ENCODE peak calls at places on chromosomes 11 and 22, in seven cellular contexts. One of them, this sample, is unnamed.

GRCh38 chr11:13104619-13105236 is 95.6 kb downstream of the RASSF10 start:
- DNase-seq in brain microvascular endothelial cell: no peak
- DNase-seq in right lobe of liver: no peak
- DNase-seq in Peyer's patch: no peak
- DNase-seq in endothelial cell of umbilical vein: peak; percentile 88
- DNase-seq in effector memory CD4-positive, alpha-beta T cell: no peak
- DNase-seq in ovary: no peak
- DNase-seq in this sample: no peak

GRCh38 chr22:39664485-39665200 is 94.1 kb downstream of the CACNA1I start:
- DNase-seq in brain microvascular endothelial cell: no peak
- DNase-seq in right lobe of liver: no peak
- DNase-seq in Peyer's patch: no peak
- DNase-seq in endothelial cell of umbilical vein: no peak
- DNase-seq in effector memory CD4-positive, alpha-beta T cell: no peak
- DNase-seq in ovary: no peak
- DNase-seq in this sample: no peak

GRCh38 chr11:59562292-59562691 is 51.0 kb downstream of the OR4D9 start:
- DNase-seq in brain microvascular endothelial cell: no peak
- DNase-seq in right lobe of liver: no peak
- DNase-seq in Peyer's patch: no peak
- DNase-seq in endothelial cell of umbilical vein: no peak
- DNase-seq in effector memory CD4-positive, alpha-beta T cell: no peak
- DNase-seq in ovary: no peak
- DNase-seq in this sample: no peak

GRCh38 chr22:47107431-47107830 is 345.0 kb downstream of the TBC1D22A start:
- DNase-seq in brain microvascular endothelial cell: peak; percentile 71
- DNase-seq in right lobe of liver: no peak
- DNase-seq in Peyer's patch: no peak
- DNase-seq in endothelial cell of umbilical vein: peak; percentile 34
- DNase-seq in effector memory CD4-positive, alpha-beta T cell: no peak
- DNase-seq in ovary: no peak
- DNase-seq in this sample: no peak

GRCh38 chr11:32071811-32072210 is 19.1 kb upstream of the RCN1 start:
- DNase-seq in brain microvascular endothelial cell: peak; percentile 63
- DNase-seq in right lobe of liver: no peak
- DNase-seq in Peyer's patch: no peak
- DNase-seq in endothelial cell of umbilical vein: peak; percentile 44
- DNase-seq in effector memory CD4-positive, alpha-beta T cell: no peak
- DNase-seq in ovary: no peak
- DNase-seq in this sample: no peak

GRCh38 chr11:76677010-76677771 is 6.6 kb upstream of the LRRC32 start:
- DNase-seq in brain microvascular endothelial cell: no peak
- DNase-seq in right lobe of liver: no peak
- DNase-seq in Peyer's patch: no peak
- DNase-seq in endothelial cell of umbilical vein: no peak
- DNase-seq in effector memory CD4-positive, alpha-beta T cell: no peak
- DNase-seq in ovary: no peak
- DNase-seq in this sample: no peak

GRCh38 chr11:117908959-117909610 is 20.1 kb downstream of the TMPRSS13 start:
- DNase-seq in brain microvascular endothelial cell: no peak
- DNase-seq in right lobe of liver: no peak
- DNase-seq in Peyer's patch: peak; percentile 46
- DNase-seq in endothelial cell of umbilical vein: no peak
- DNase-seq in effector memory CD4-positive, alpha-beta T cell: no peak
- DNase-seq in ovary: peak; percentile 4
- DNase-seq in this sample: peak; percentile 6

GRCh38 chr22:31363885-31364284 is 17.7 kb upstream of the PATZ1 start:
- DNase-seq in brain microvascular endothelial cell: no peak
- DNase-seq in right lobe of liver: no peak
- DNase-seq in Peyer's patch: no peak
- DNase-seq in endothelial cell of umbilical vein: no peak
- DNase-seq in effector memory CD4-positive, alpha-beta T cell: no peak
- DNase-seq in ovary: no peak
- DNase-seq in this sample: no peak

GRCh38 chr11:78226684-78227680 is 38.3 kb downstream of the USP35 start:
- DNase-seq in brain microvascular endothelial cell: no peak
- DNase-seq in right lobe of liver: no peak
- DNase-seq in Peyer's patch: no peak
- DNase-seq in endothelial cell of umbilical vein: no peak
- DNase-seq in effector memory CD4-positive, alpha-beta T cell: no peak
- DNase-seq in ovary: peak; percentile 13
- DNase-seq in this sample: no peak

GRCh38 chr11:73758451-73758850 is 2.4 kb downstream of the RAB6A start:
- DNase-seq in brain microvascular endothelial cell: no peak
- DNase-seq in right lobe of liver: no peak
- DNase-seq in Peyer's patch: no peak
- DNase-seq in endothelial cell of umbilical vein: no peak
- DNase-seq in effector memory CD4-positive, alpha-beta T cell: no peak
- DNase-seq in ovary: no peak
- DNase-seq in this sample: no peak
- H3K27ac ChIP-seq in brain microvascular endothelial cell: no peak overlapping the region
- H3K27ac ChIP-seq in right lobe of liver: no peak overlapping the region
- H3K27ac ChIP-seq in Peyer's patch: no peak overlapping the region
- H3K27ac ChIP-seq in endothelial cell of umbilical vein: no peak overlapping the region
- H3K27ac ChIP-seq in effector memory CD4-positive, alpha-beta T cell: no peak overlapping the region
- H3K27ac ChIP-seq in ovary: no peak overlapping the region
- H3K27ac ChIP-seq in this sample: no peak overlapping the region

GRCh38 chr11:11512929-11513328 is 108.9 kb downstream of the GALNT18 start:
- DNase-seq in brain microvascular endothelial cell: no peak
- DNase-seq in right lobe of liver: no peak
- DNase-seq in Peyer's patch: no peak
- DNase-seq in endothelial cell of umbilical vein: no peak
- DNase-seq in effector memory CD4-positive, alpha-beta T cell: no peak
- DNase-seq in ovary: no peak
- DNase-seq in this sample: no peak
- H3K36me3 ChIP-seq in brain microvascular endothelial cell: no peaks in the 10 kb centered on the region
- H3K36me3 ChIP-seq in right lobe of liver: no peaks in the 10 kb centered on the region
- H3K36me3 ChIP-seq in Peyer's patch: no peaks in the 10 kb centered on the region
- H3K36me3 ChIP-seq in endothelial cell of umbilical vein: no peaks in the 10 kb centered on the region
- H3K36me3 ChIP-seq in effector memory CD4-positive, alpha-beta T cell: no peaks in the 10 kb centered on the region
- H3K36me3 ChIP-seq in ovary: no peaks in the 10 kb centered on the region
- H3K36me3 ChIP-seq in this sample: no peaks in the 10 kb centered on the region

DNA sequence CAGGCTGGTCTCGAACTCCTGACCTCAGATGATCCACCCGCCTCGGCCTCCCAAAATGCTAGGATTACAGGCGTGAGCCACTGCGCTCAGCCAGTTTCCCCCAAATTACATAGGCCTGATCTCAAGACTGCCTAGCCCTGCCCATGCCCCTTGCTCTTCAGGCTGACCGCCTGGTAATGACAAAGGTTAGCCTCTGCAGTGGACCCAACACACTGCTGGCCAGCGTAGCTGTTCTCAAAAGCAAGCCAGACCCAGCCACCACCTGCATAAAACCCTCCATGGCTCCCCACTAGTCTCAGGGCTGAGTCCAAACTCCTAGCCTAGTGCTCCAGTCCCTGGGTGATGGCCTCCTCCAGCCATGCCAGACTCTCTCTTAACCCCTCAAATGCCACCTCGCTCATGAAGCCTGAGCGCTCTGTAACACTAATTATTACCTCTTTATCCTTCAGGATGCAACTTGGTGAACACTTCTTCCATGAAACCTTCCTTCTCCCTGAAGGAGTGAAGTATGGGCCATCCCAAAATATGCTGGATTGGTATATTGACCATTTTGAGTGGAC is 836 bp upstream of the RSPH14 start:
- DNase-seq in brain microvascular endothelial cell: no peak
- DNase-seq in right lobe of liver: no peak
- DNase-seq in Peyer's patch: no peak
- DNase-seq in endothelial cell of umbilical vein: no peak
- DNase-seq in effector memory CD4-positive, alpha-beta T cell: no peak
- DNase-seq in ovary: no peak
- DNase-seq in this sample: no peak
- H3K27ac ChIP-seq in brain microvascular endothelial cell: peak overlapping the region; percentile 48
- H3K27ac ChIP-seq in right lobe of liver: peak overlapping the region; percentile 76
- H3K27ac ChIP-seq in Peyer's patch: peak overlapping the region; percentile 83
- H3K27ac ChIP-seq in endothelial cell of umbilical vein: peak overlapping the region; percentile 11
- H3K27ac ChIP-seq in effector memory CD4-positive, alpha-beta T cell: peak overlapping the region; percentile 76
- H3K27ac ChIP-seq in ovary: no peak overlapping the region
- H3K27ac ChIP-seq in this sample: no peak overlapping the region

GRCh38 chr11:61908730-61909622 is 8.4 kb downstream of the RAB3IL1 start:
- DNase-seq in brain microvascular endothelial cell: no peak
- DNase-seq in right lobe of liver: peak; percentile 83
- DNase-seq in Peyer's patch: peak; percentile 48
- DNase-seq in endothelial cell of umbilical vein: no peak
- DNase-seq in effector memory CD4-positive, alpha-beta T cell: no peak
- DNase-seq in ovary: peak; percentile 69
- DNase-seq in this sample: peak; percentile 73

GRCh38 chr11:61905801-61906521 is 11.4 kb downstream of the RAB3IL1 start:
- DNase-seq in brain microvascular endothelial cell: no peak
- DNase-seq in right lobe of liver: no peak
- DNase-seq in Peyer's patch: no peak
- DNase-seq in endothelial cell of umbilical vein: no peak
- DNase-seq in effector memory CD4-positive, alpha-beta T cell: no peak
- DNase-seq in ovary: no peak
- DNase-seq in this sample: no peak

GRCh38 chr11:61907871-61908729 is 9.3 kb downstream of the RAB3IL1 start:
- DNase-seq in brain microvascular endothelial cell: no peak
- DNase-seq in right lobe of liver: peak; percentile 17
- DNase-seq in Peyer's patch: no peak
- DNase-seq in endothelial cell of umbilical vein: no peak
- DNase-seq in effector memory CD4-positive, alpha-beta T cell: no peak
- DNase-seq in ovary: peak; percentile 13
- DNase-seq in this sample: peak; percentile 55

GRCh38 chr11:61906522-61906909 is 10.8 kb downstream of the RAB3IL1 start:
- DNase-seq in brain microvascular endothelial cell: no peak
- DNase-seq in right lobe of liver: no peak
- DNase-seq in Peyer's patch: no peak
- DNase-seq in endothelial cell of umbilical vein: no peak
- DNase-seq in effector memory CD4-positive, alpha-beta T cell: no peak
- DNase-seq in ovary: no peak
- DNase-seq in this sample: no peak

GRCh38 chr11:61907282-61907681 is 10.1 kb downstream of the RAB3IL1 start:
- DNase-seq in brain microvascular endothelial cell: no peak
- DNase-seq in right lobe of liver: peak; percentile 14
- DNase-seq in Peyer's patch: no peak
- DNase-seq in endothelial cell of umbilical vein: no peak
- DNase-seq in effector memory CD4-positive, alpha-beta T cell: no peak
- DNase-seq in ovary: no peak
- DNase-seq in this sample: peak; percentile 7
- H3K36me3 ChIP-seq in brain microvascular endothelial cell: no peaks in the 10 kb centered on the region
- H3K36me3 ChIP-seq in right lobe of liver: no peaks in the 10 kb centered on the region
- H3K36me3 ChIP-seq in Peyer's patch: no peaks in the 10 kb centered on the region
- H3K36me3 ChIP-seq in endothelial cell of umbilical vein: no peaks in the 10 kb centered on the region
- H3K36me3 ChIP-seq in effector memory CD4-positive, alpha-beta T cell: no peaks in the 10 kb centered on the region
- H3K36me3 ChIP-seq in ovary: no peaks in the 10 kb centered on the region
- H3K36me3 ChIP-seq in this sample: no peaks in the 10 kb centered on the region

DNA sequence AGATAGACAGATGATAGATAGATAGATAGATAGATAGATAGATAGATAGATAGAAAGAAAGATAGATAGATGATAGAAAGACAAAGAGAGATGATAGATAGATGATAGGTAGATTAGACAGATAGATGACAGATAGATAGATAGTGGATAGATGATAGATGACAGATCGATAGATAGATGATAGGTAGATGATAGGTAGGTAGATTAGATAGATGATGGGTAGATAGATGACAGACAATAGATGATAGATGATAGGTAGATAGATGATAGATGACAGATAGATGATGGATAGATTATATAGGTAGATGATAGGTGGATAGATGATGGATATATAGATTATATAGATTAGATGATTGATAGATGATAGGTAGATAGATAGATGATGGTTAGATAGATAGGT is 4.3 kb downstream of the LZTR1 start:
- DNase-seq in brain microvascular endothelial cell: no peak
- DNase-seq in right lobe of liver: no peak
- DNase-seq in Peyer's patch: no peak
- DNase-seq in endothelial cell of umbilical vein: no peak
- DNase-seq in effector memory CD4-positive, alpha-beta T cell: no peak
- DNase-seq in ovary: no peak
- DNase-seq in this sample: no peak
- H3K27ac ChIP-seq in brain microvascular endothelial cell: no peak overlapping the region
- H3K27ac ChIP-seq in right lobe of liver: no peak overlapping the region
- H3K27ac ChIP-seq in Peyer's patch: no peak overlapping the region
- H3K27ac ChIP-seq in endothelial cell of umbilical vein: no peak overlapping the region
- H3K27ac ChIP-seq in effector memory CD4-positive, alpha-beta T cell: no peak overlapping the region
- H3K27ac ChIP-seq in ovary: no peak overlapping the region
- H3K27ac ChIP-seq in this sample: no peak overlapping the region

GRCh38 chr11:106086135-106086534 is 8.7 kb downstream of the AASDHPPT start:
- DNase-seq in brain microvascular endothelial cell: no peak
- DNase-seq in right lobe of liver: no peak
- DNase-seq in Peyer's patch: no peak
- DNase-seq in endothelial cell of umbilical vein: no peak
- DNase-seq in effector memory CD4-positive, alpha-beta T cell: no peak
- DNase-seq in ovary: no peak
- DNase-seq in this sample: no peak
- H3K36me3 ChIP-seq in brain microvascular endothelial cell: peaks cover 6% of the 10 kb centered on the region
- H3K36me3 ChIP-seq in right lobe of liver: peaks cover 2% of the 10 kb centered on the region
- H3K36me3 ChIP-seq in Peyer's patch: no peaks in the 10 kb centered on the region
- H3K36me3 ChIP-seq in endothelial cell of umbilical vein: peaks cover 11% of the 10 kb centered on the region
- H3K36me3 ChIP-seq in effector memory CD4-positive, alpha-beta T cell: peaks cover 15% of the 10 kb centered on the region
- H3K36me3 ChIP-seq in ovary: no peaks in the 10 kb centered on the region
- H3K36me3 ChIP-seq in this sample: no peaks in the 10 kb centered on the region

GRCh38 chr11:29251738-29252137 is 765.1 kb downstream of the KCNA4 start:
- DNase-seq in brain microvascular endothelial cell: no peak
- DNase-seq in right lobe of liver: no peak
- DNase-seq in Peyer's patch: no peak
- DNase-seq in endothelial cell of umbilical vein: no peak
- DNase-seq in effector memory CD4-positive, alpha-beta T cell: no peak
- DNase-seq in ovary: no peak
- DNase-seq in this sample: no peak
- H3K27ac ChIP-seq in brain microvascular endothelial cell: no peak overlapping the region
- H3K27ac ChIP-seq in right lobe of liver: no peak overlapping the region
- H3K27ac ChIP-seq in Peyer's patch: no peak overlapping the region
- H3K27ac ChIP-seq in endothelial cell of umbilical vein: no peak overlapping the region
- H3K27ac ChIP-seq in effector memory CD4-positive, alpha-beta T cell: no peak overlapping the region
- H3K27ac ChIP-seq in ovary: no peak overlapping the region
- H3K27ac ChIP-seq in this sample: no peak overlapping the region

GRCh38 chr11:119046489-119046888 is 10.5 kb downstream of the HYOU1 start:
- DNase-seq in brain microvascular endothelial cell: no peak
- DNase-seq in right lobe of liver: no peak
- DNase-seq in Peyer's patch: no peak
- DNase-seq in endothelial cell of umbilical vein: no peak
- DNase-seq in effector memory CD4-positive, alpha-beta T cell: no peak
- DNase-seq in ovary: no peak
- DNase-seq in this sample: no peak
- H3K36me3 ChIP-seq in brain microvascular endothelial cell: peaks cover 66% of the 10 kb centered on the region
- H3K36me3 ChIP-seq in right lobe of liver: peaks cover 57% of the 10 kb centered on the region
- H3K36me3 ChIP-seq in Peyer's patch: no peaks in the 10 kb centered on the region
- H3K36me3 ChIP-seq in endothelial cell of umbilical vein: peaks cover 18% of the 10 kb centered on the region
- H3K36me3 ChIP-seq in effector memory CD4-positive, alpha-beta T cell: peaks cover 58% of the 10 kb centered on the region
- H3K36me3 ChIP-seq in ovary: no peaks in the 10 kb centered on the region
- H3K36me3 ChIP-seq in this sample: peaks cover 73% of the 10 kb centered on the region

DNA sequence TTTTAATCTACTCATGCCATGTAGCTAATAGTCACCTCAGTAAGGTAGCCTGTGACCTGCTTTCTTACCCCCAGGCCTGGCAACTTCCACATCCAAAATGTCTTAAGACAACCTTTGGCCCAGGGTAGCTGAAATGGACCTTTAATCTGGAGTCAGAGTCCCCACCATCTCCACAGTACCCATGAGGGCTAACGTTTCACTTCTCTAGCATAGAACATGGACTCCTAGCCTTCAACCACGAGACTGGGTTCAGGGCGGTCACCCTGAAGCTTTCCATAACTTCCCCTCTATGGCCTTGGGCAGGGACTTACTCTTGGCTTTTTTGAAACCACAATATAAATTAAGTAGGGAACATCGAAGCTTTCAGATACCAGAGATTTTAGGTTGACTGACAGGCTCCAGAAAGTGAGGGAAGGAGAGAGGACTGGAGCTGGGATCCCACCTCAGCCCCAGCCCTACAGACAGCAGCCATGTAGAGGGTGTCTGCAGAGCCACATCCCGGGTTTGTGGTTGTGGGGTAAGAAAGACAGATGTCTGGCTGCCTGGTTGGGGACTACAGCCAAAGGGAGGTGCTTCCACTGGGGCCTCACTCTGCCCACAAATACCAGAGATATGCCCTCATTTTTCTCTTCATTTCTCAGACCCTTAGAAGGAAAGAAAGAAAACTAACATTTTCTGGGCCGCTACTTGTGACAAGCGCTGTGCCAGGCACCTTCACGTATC is 2.6 kb downstream of the TBC1D10A start:
- DNase-seq in brain microvascular endothelial cell: no peak
- DNase-seq in right lobe of liver: no peak
- DNase-seq in Peyer's patch: peak; percentile 47
- DNase-seq in endothelial cell of umbilical vein: no peak
- DNase-seq in effector memory CD4-positive, alpha-beta T cell: peak; percentile 19
- DNase-seq in ovary: no peak
- DNase-seq in this sample: peak; percentile 39
- H3K27ac ChIP-seq in brain microvascular endothelial cell: no peak overlapping the region
- H3K27ac ChIP-seq in right lobe of liver: peak overlapping the region; percentile 29
- H3K27ac ChIP-seq in Peyer's patch: peak overlapping the region; percentile 84
- H3K27ac ChIP-seq in endothelial cell of umbilical vein: no peak overlapping the region
- H3K27ac ChIP-seq in effector memory CD4-positive, alpha-beta T cell: peak overlapping the region; percentile 73
- H3K27ac ChIP-seq in ovary: no peak overlapping the region
- H3K27ac ChIP-seq in this sample: peak overlapping the region; percentile 10

This sample was measured in psoas muscle.